ENCODE peak calls at places on chromosomes 11 and 22, in five cellular contexts. H is GM12891; I is activated effector memory CD4-positive, alpha-beta T cell treated with Interleukin-2 at 50 U/mL for 16 hours; Y is uterus; C is pulmonary artery endothelial cell. B is an unnamed sample.

GRCh38 chr11:22065472-22065871 is 127.4 kb upstream of the ANO5 start:
- DNase-seq in H (no peak), I (no peak), Y (no peak), C (no peak), B (no peak)

GRCh38 chr22:23226497-23226850 is 46.2 kb downstream of the BCR start:
- DNase-seq in I (no peak), Y (no peak), H (no peak), C (no peak), B (no peak)

GRCh38 chr22:21760640-21761039 is 25.0 kb upstream of the YPEL1 start:
- DNase-seq in H (no peak), I (no peak), Y (no peak), C (no peak), B (no peak)

GRCh38 chr11:118211006-118211405 is 13.8 kb downstream of the JAML start:
- DNase-seq in I (no peak), C (no peak), H (no peak), Y (no peak), B (no peak)

GRCh38 chr22:46262449-46263207 is 515 bp downstream of the PKDREJ start:
- DNase-seq in Y (peak), I (no peak), H (no peak), C (no peak), B (no peak)

GRCh38 chr11:10310301-10310841 is 5.5 kb downstream of the ADM start:
- DNase-seq in I (no peak), Y (no peak), C (no peak), H (no peak), B (no peak)

GRCh38 chr11:68354181-68354872 is 41.9 kb downstream of the LRP5 start:
- DNase-seq in H (no peak), I (no peak), C (peak), Y (peak), B (no peak)

GRCh38 chr11:28086569-28086968 is 21.4 kb downstream of the KIF18A start:
- DNase-seq in C (no peak), H (no peak), Y (no peak), I (no peak), B (no peak)

GRCh38 chr11:20303451-20303965 is 60.0 kb upstream of the HTATIP2 start:
- DNase-seq in Y (no peak), C (no peak), I (no peak), H (no peak), B (no peak)

GRCh38 chr11:103729653-103730052 is 306.8 kb upstream of the DDI1 start:
- DNase-seq in I (no peak), Y (no peak), H (no peak), C (no peak), B (no peak)

GRCh38 chr11:14270690-14271542 is 88.1 kb downstream of the RRAS2 start:
- DNase-seq in Y (no peak), I (no peak), H (no peak), C (no peak), B (no peak)

GRCh38 chr11:74592441-74593362 is at the start of gene POLD3:
- DNase-seq in I (peak), C (peak), Y (peak), H (peak), B (peak)

B was measured in NCI-H2227 treated with DMSO at 0.1 percent for 48 hours.